ENCODE peak calls at places on chromosomes 6 and 20, in five cellular contexts. I is fibroblast of lung; A is uterus; O is ovary; Z is CD8-positive, alpha-beta T cell. B is an unnamed sample. For H3K27me3, the result is how much of the 10 kb centered on the place peaks cover.

GRCh38 chr6:125586074-125586473 is 163.4 kb upstream of the HEY2 start:
- DNase-seq in I (no peak), A (no peak), O (no peak), Z (no peak), B (no peak)

GRCh38 chr20:32638848-32639247 is 34.9 kb downstream of the C20orf203 start:
- DNase-seq in I (no peak), A (no peak), O (peak), Z (no peak), B (no peak)

GRCh38 chr6:156013155-156013554 is 557.5 kb upstream of the NOX3 start:
- DNase-seq in I (no peak), A (no peak), O (no peak), Z (no peak), B (no peak)

GRCh38 chr6:74879234-74879633 is 326.6 kb downstream of the COL12A1 start:
- DNase-seq in I (peak), A (no peak), O (no peak), Z (no peak), B (peak)

GRCh38 chr6:112251170-112251945 is 3.0 kb downstream of the LAMA4 start:
- DNase-seq in I (peak), A (peak), O (peak), Z (no peak), B (no peak)

GRCh38 chr6:106889692-106890091 is 84.8 kb downstream of the CD24 start:
- DNase-seq in I (no peak), A (no peak), O (no peak), Z (no peak), B (no peak)

GRCh38 chr6:109121411-109121810 is 26.1 kb downstream of the CEP57L1 start:
- DNase-seq in I (peak), A (no peak), O (no peak), Z (no peak), B (no peak)

GRCh38 chr6:146913842-146914562 is 290.2 kb upstream of the STXBP5 start:
- DNase-seq in I (peak), A (peak), O (peak), Z (no peak), B (peak)

GRCh38 chr20:59151391-59151790 is 12.2 kb upstream of the ZNF831 start:
- DNase-seq in I (no peak), A (no peak), O (no peak), Z (no peak), B (no peak)

GRCh38 chr6:133410628-133411027 is 169.5 kb downstream of the EYA4 start:
- DNase-seq in I (no peak), A (no peak), O (no peak), Z (no peak), B (no peak)

GRCh38 chr6:128655978-128656498 is 135.6 kb upstream of the PTPRK start:
- DNase-seq in I (peak), A (no peak), O (no peak), Z (no peak), B (peak)

GRCh38 chr6:57317060-57317943 is at the start of gene PRIM2:
- DNase-seq in I (peak), A (peak), O (peak), Z (peak), B (no peak)

GRCh38 chr6:5518936-5519491 is 257.7 kb downstream of the FARS2 start:
- DNase-seq in I (no peak), A (no peak), O (no peak), Z (no peak), B (no peak)

GRCh38 chr6:18021166-18021850 is 33.9 kb upstream of the KIF13A start:
- DNase-seq in I (no peak), A (no peak), O (no peak), Z (no peak), B (no peak)

GRCh38 chr6:101069191-101069795 is 188.2 kb upstream of the ASCC3 start:
- DNase-seq in I (no peak), A (no peak), O (no peak), Z (no peak), B (no peak)

GRCh38 chr6:1004885-1005635 is 306.8 kb upstream of the FOXQ1 start:
- DNase-seq in I (no peak), A (no peak), O (no peak), Z (no peak), B (no peak)

GRCh38 chr6:88680654-88681053 is 282.8 kb downstream of the RNGTT start:
- DNase-seq in I (no peak), A (no peak), O (no peak), Z (no peak), B (no peak)

GRCh38 chr20:32508775-32509119 is 76.4 kb downstream of the NOL4L start:
- DNase-seq in I (no peak), A (no peak), O (no peak), Z (no peak), B (no peak)

GRCh38 chr6:139020689-139021088 is 7.9 kb upstream of the ABRACL start:
- DNase-seq in I (no peak), A (no peak), O (no peak), Z (no peak), B (no peak)

GRCh38 chr6:160036331-160036695 is 67.4 kb downstream of the IGF2R start:
- DNase-seq in I (no peak), A (no peak), O (no peak), Z (no peak), B (no peak)

GRCh38 chr20:24506696-24507095 is 37.3 kb downstream of the SYNDIG1 start:
- DNase-seq in I (no peak), A (no peak), O (no peak), Z (no peak), B (no peak)

GRCh38 chr20:33915726-33916331 is 77.9 kb upstream of the RALY start:
- DNase-seq in I (no peak), A (no peak), O (peak), Z (peak), B (no peak)

GRCh38 chr20:45518282-45518681 is 2.9 kb upstream of the SPINT3 start:
- DNase-seq in I (no peak), A (no peak), O (no peak), Z (no peak), B (no peak)

GRCh38 chr6:43936476-43936875 is 166.5 kb downstream of the VEGFA start:
- DNase-seq in I (no peak), A (peak), O (no peak), Z (no peak), B (no peak)

GRCh38 chr6:132357120-132357519 is 44.2 kb downstream of the MOXD1 start:
- DNase-seq in I (peak), A (no peak), O (no peak), Z (no peak), B (peak)

GRCh38 chr20:64093013-64093503 is 8.9 kb upstream of the LKAAEAR1 start:
- DNase-seq in I (no peak), A (no peak), O (no peak), Z (no peak), B (no peak)
- H3K27me3 ChIP-seq in I (under half), A (under half), O (under half), Z (under half), B (under half)

DNA sequence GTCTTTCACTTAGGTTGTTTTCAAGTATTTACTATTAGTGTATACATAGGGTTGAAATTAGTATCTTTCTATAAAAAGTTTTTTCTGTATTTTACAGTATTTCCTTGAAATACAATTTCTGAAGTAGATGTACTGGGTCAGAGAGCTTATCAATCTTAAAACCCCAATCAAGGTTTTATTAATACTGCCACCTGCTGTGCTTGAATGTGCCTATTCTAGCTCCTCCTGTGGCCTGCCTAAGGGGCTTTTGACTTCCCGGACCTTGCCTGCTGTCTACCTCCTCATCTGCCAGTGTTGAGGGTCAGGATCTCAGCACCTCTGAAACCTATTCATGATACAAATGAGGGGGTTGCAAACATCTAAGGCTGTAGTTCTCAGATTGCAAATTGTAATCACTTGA is 9.2 kb downstream of the PACRG start:
- DNase-seq in I (peak), A (no peak), O (no peak), Z (no peak), B (no peak)
- TF ChIP-seq CTCF in I (no peak), A (no peak), O (no peak), Z (no peak), B (no peak)

GRCh38 chr20:61161649-61162210 is 90.3 kb upstream of the CDH4 start:
- DNase-seq in I (peak), A (no peak), O (no peak), Z (no peak), B (no peak)

GRCh38 chr20:61162506-61162905 is 89.6 kb upstream of the CDH4 start:
- DNase-seq in I (no peak), A (no peak), O (no peak), Z (no peak), B (no peak)

GRCh38 chr20:61159940-61160688 is 91.9 kb upstream of the CDH4 start:
- DNase-seq in I (no peak), A (no peak), O (no peak), Z (no peak), B (no peak)

GRCh38 chr20:61166324-61166723 is 85.7 kb upstream of the CDH4 start:
- DNase-seq in I (no peak), A (no peak), O (no peak), Z (no peak), B (no peak)

GRCh38 chr20:61163027-61163426 is 89.0 kb upstream of the CDH4 start:
- DNase-seq in I (no peak), A (no peak), O (no peak), Z (no peak), B (no peak)
- H3K27me3 ChIP-seq in I (under half), A (under half), O (under half), Z (under half), B (under half)

GRCh38 chr6:30907758-30908591 is at the start of gene GTF2H4:
- DNase-seq in I (peak), A (peak), O (peak), Z (peak), B (peak)
- TF ChIP-seq CTCF in I (no peak), A (no peak), O (no peak), Z (no peak), B (no peak)

DNA sequence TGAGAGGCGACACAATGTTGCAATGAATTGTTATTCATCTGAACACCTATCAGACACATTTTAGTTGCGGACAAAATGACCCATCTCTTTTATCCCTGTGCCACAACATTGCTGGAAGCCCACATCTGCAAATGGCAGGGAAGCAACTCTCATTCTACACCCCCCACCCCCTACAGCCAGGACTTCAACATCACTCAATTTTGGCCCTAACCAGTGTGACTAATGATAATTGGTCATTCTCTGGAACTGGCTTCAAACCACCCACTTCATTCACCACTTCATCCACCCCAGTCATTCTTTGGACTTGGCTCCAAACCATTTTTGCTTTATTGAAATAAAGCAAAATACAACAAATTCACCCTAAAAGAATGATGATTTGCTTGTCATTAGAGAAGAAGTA is 1.5 kb downstream of the GCM2 start:
- DNase-seq in I (no peak), A (no peak), O (no peak), Z (no peak), B (no peak)
- H3K27me3 ChIP-seq in I (under half), A (under half), O (under half), Z (under half), B (under half)

GRCh38 chr20:54113553-54113952 is 43.2 kb upstream of the BCAS1 start:
- DNase-seq in I (no peak), A (no peak), O (no peak), Z (no peak), B (no peak)

GRCh38 chr20:54112221-54112884 is 42.0 kb upstream of the BCAS1 start:
- DNase-seq in I (no peak), A (peak), O (no peak), Z (no peak), B (no peak)

GRCh38 chr20:54114109-54114508 is 43.7 kb upstream of the BCAS1 start:
- DNase-seq in I (no peak), A (no peak), O (no peak), Z (no peak), B (no peak)

GRCh38 chr20:54116550-54117235 is 46.3 kb upstream of the BCAS1 start:
- DNase-seq in I (no peak), A (no peak), O (no peak), Z (no peak), B (no peak)

GRCh38 chr20:54115172-54115854 is 44.9 kb upstream of the BCAS1 start:
- DNase-seq in I (peak), A (peak), O (no peak), Z (no peak), B (no peak)
- TF ChIP-seq CTCF in I (no peak), A (no peak), O (no peak), Z (no peak), B (no peak)

B was measured in BJ.